ENCODE peak calls at places on chromosomes 13 and 19, in six cellular contexts. K is neural progenitor cell, J is aorta, R is upper lobe of right lung, S is adrenal gland, I is endodermal cell. X is an unnamed sample. For H3K4me1, the result is how much of the 10 kb centered on the place peaks cover.

GRCh38 chr13:93690139-93690538 is 463.5 kb downstream of the GPC6 start:
- DNase-seq in R (no peak), I (peak), S (no peak), J (no peak), K (peak), X (no peak)

GRCh38 chr19:5131031-5131865 is 162.3 kb downstream of the KDM4B start:
- DNase-seq in I (peak), R (no peak), J (no peak), K (no peak), S (no peak), X (no peak)

GRCh38 chr19:38736036-38736412 is 8.2 kb downstream of the CAPN12 start:
- DNase-seq in I (peak), R (peak), K (peak), S (peak), J (peak), X (peak)

GRCh38 chr13:20616059-20616797 is 49.3 kb downstream of the IFT88 start:
- DNase-seq in R (no peak), J (no peak), I (no peak), K (no peak), S (no peak), X (no peak)

GRCh38 chr19:9306443-9306842 is 3.2 kb downstream of the ZNF699 start:
- DNase-seq in R (no peak), J (no peak), K (no peak), S (no peak), I (no peak), X (no peak)

GRCh38 chr19:33419763-33420080 is 46.2 kb downstream of the CEBPG start:
- DNase-seq in I (peak), R (no peak), K (peak), S (no peak), J (no peak), X (no peak)

GRCh38 chr13:81540777-81541176 is 1199.9 kb upstream of the SPRY2 start:
- DNase-seq in K (peak), S (no peak), R (no peak), I (no peak), J (no peak), X (no peak)

GRCh38 chr13:113449693-113450347 is 3.5 kb downstream of the ADPRHL1 start:
- DNase-seq in J (no peak), I (no peak), S (no peak), R (no peak), K (no peak), X (no peak)

GRCh38 chr19:1000095-1000494 is at the start of gene GRIN3B:
- DNase-seq in K (peak), J (peak), R (peak), I (peak), S (peak), X (peak)

GRCh38 chr13:91714726-91715334 is 316.4 kb downstream of the GPC5 start:
- DNase-seq in I (peak), R (no peak), J (no peak), S (no peak), K (peak), X (no peak)

GRCh38 chr13:113129480-113129879 is 6.9 kb downstream of the F10 start:
- DNase-seq in I (peak), S (no peak), K (no peak), J (peak), R (no peak), X (no peak)

GRCh38 chr13:29763426-29764180 is 86.8 kb downstream of the UBL3 start:
- DNase-seq in R (no peak), S (no peak), J (no peak), I (no peak), K (no peak), X (no peak)

GRCh38 chr19:1254081-1254527 is 5.7 kb downstream of the MIDN start:
- DNase-seq in S (peak), K (no peak), J (no peak), I (no peak), R (peak), X (no peak)

GRCh38 chr13:114146173-114146572 is 13.8 kb upstream of the RASA3 start:
- DNase-seq in R (peak), I (no peak), K (no peak), S (no peak), J (no peak), X (no peak)

GRCh38 chr19:584240-585001 is 5.3 kb upstream of the HCN2 start:
- DNase-seq in R (peak), I (peak), J (peak), K (peak), S (peak), X (peak)

GRCh38 chr13:114303700-114304327 is 10.5 kb upstream of the CHAMP1 start:
- DNase-seq in R (no peak), S (no peak), K (no peak), I (no peak), J (no peak), X (no peak)

GRCh38 chr13:49218493-49219051 is 1.6 kb upstream of the MLNR start:
- DNase-seq in R (no peak), J (no peak), S (no peak), K (peak), I (peak), X (no peak)

GRCh38 chr19:34241513-34242337 is 12.6 kb upstream of the GARRE1 start:
- DNase-seq in J (no peak), I (peak), K (peak), R (peak), S (no peak), X (no peak)

GRCh38 chr13:79837741-79838450 is 356.9 kb downstream of the NDFIP2 start:
- DNase-seq in S (no peak), R (no peak), K (no peak), J (no peak), I (no peak), X (no peak)

GRCh38 chr13:114032121-114032799 is 58.4 kb upstream of the C13orf46 start:
- DNase-seq in I (no peak), J (no peak), K (no peak), R (no peak), S (no peak), X (no peak)

GRCh38 chr13:96141032-96141431 is 51.1 kb downstream of the HS6ST3 start:
- DNase-seq in K (peak), R (no peak), S (peak), J (no peak), I (no peak), X (no peak)

GRCh38 chr13:99805361-99805760 is 166.2 kb downstream of the ZIC5 start:
- DNase-seq in I (peak), J (no peak), R (no peak), S (no peak), K (peak), X (no peak)

GRCh38 chr13:99800951-99801350 is 170.6 kb downstream of the ZIC5 start:
- DNase-seq in R (no peak), I (peak), K (peak), J (no peak), S (no peak), X (no peak)

GRCh38 chr13:99800004-99800403 is 171.6 kb downstream of the ZIC5 start:
- DNase-seq in R (no peak), K (no peak), S (no peak), I (no peak), J (no peak), X (no peak)

GRCh38 chr13:99802416-99802815 is 169.2 kb downstream of the ZIC5 start:
- DNase-seq in R (no peak), J (no peak), S (no peak), K (no peak), I (no peak), X (no peak)

GRCh38 chr13:99803141-99803540 is 168.4 kb downstream of the ZIC5 start:
- DNase-seq in K (no peak), S (no peak), R (no peak), J (no peak), I (no peak), X (no peak)
- H3K4me1 ChIP-seq in K (half or more), S (under half), R (under half), J (under half), I (under half), X (under half)

DNA sequence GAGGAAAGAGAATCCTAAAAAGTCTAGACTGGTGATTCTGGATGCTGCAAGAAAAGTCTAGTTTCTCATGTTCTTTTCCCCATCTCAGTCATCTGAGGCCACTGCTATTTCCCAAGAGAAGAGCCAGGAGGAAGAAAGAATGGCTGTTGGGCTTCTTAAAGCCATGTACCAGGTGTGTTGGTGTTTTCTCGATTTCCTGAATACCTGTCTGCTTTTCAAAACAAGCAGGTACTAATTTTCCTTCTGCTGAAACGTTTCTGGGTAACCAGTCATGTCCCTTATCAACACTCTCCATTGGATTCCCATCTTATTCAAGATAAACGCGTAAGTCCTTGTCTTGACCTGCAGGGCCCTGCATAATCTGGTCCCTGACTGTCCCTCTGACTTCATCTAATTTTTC is 1.1 kb downstream of the ZNF570 start:
- DNase-seq in R (no peak), S (no peak), K (no peak), I (no peak), J (no peak), X (no peak)
- H3K4me3 ChIP-seq in R (peak), S (peak), K (peak), I (peak), J (no peak), X (no peak)

GRCh38 chr13:107834717-107835116 is 380.6 kb downstream of the LIG4 start:
- DNase-seq in I (no peak), S (no peak), J (no peak), R (no peak), K (no peak), X (no peak)

GRCh38 chr13:107835339-107836018 is 379.9 kb downstream of the LIG4 start:
- DNase-seq in K (no peak), J (no peak), S (no peak), R (no peak), I (no peak), X (no peak)

GRCh38 chr13:107834268-107834667 is 381.1 kb downstream of the LIG4 start:
- DNase-seq in R (no peak), I (no peak), S (no peak), J (no peak), K (no peak), X (no peak)

GRCh38 chr13:107827840-107828549 is 387.3 kb downstream of the LIG4 start:
- DNase-seq in I (no peak), J (no peak), S (no peak), R (no peak), K (no peak), X (no peak)

GRCh38 chr13:107832521-107833095 is 382.7 kb downstream of the LIG4 start:
- DNase-seq in I (no peak), R (no peak), S (no peak), J (no peak), K (peak), X (no peak)
- H3K27ac ChIP-seq in I (peak), R (no peak), S (no peak), J (no peak), K (peak), X (no peak)

GRCh38 chr19:42277821-42278809 is 9.1 kb downstream of the CIC start:
- DNase-seq in I (peak), K (no peak), S (peak), R (no peak), J (no peak), X (no peak)
- H3K4me1 ChIP-seq in I (under half), K (under half), S (half or more), R (half or more), J (under half), X (under half)

DNA sequence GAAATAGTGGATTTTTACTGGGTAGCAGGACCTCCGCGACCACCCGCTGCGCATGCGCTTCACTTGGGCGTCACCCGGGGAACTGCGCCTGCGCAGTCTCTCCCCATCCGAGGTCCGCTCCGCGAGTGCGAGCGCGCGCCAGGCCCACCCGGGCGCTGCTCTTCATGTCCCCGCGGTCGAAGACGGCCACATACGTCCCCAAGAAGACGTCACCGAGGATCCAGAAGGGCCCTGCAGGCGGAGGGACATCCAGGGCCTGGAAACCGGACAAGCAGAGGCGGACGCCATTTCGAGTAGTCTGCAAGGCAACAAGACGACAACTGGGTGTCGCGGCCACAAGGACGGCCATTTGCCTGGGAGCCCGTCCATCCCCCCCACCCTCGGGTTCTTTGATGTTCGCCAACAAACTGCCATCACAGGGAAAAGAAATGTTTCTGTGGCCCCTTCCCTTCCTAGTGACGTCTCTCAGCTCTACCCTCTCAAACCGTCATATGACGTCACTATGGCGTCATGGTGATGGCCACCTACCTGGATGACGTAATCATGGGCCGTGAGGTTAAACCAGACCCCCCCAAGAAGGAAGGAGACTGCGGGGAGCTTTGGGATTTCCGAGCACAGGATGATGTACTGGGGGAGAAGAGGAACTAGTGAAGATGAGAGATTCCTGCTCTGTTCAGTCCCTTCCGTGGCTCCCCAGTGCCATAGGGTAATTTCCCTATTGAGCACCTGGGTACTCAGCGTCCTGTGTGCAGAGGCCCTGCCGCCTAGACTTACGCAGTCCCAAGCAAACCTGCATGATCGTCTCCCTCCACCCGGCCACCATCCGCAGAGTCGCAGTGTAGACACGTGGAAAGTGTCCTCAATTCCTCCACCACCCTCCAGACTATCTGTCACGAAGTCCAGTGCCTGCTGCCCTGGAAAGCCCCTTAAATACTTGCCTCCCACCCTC is 6.7 kb downstream of the NAPSA start:
- DNase-seq in J (peak), S (peak), I (no peak), K (no peak), R (peak), X (peak)
- H3K4me3 ChIP-seq in J (no peak), S (peak), I (no peak), K (no peak), R (peak), X (peak)

GRCh38 chr19:45122832-45123231 is 29.9 kb downstream of the PPP1R37 start:
- DNase-seq in K (no peak), R (no peak), S (no peak), I (no peak), J (no peak), X (no peak)
- H3K27ac ChIP-seq in K (no peak), R (no peak), S (no peak), I (no peak), J (no peak), X (no peak)

DNA sequence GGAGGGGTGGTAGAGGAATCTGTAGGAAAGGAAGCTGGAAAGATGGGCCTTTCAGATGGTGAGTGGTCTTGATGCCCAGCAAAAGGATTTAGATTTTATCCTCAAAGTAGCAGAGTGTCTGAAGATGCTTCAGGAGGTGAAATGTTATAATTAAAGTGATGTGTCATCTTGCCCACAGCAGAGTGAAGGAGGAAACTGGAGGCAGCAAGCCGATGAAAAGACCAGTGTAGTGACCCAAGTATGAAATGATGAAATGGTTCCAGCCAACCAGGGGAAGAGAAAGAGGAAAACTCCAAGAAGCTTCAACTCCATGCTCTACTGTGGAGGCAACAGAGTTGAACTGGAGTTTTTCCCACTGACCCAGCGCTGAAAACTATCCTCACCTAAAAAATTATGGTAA is 66.7 kb downstream of the FOXO1 start:
- DNase-seq in J (no peak), I (no peak), K (no peak), S (no peak), R (no peak), X (no peak)
- H3K4me1 ChIP-seq in J (under half), I (under half), K (under half), S (under half), R (under half), X (half or more)

DNA sequence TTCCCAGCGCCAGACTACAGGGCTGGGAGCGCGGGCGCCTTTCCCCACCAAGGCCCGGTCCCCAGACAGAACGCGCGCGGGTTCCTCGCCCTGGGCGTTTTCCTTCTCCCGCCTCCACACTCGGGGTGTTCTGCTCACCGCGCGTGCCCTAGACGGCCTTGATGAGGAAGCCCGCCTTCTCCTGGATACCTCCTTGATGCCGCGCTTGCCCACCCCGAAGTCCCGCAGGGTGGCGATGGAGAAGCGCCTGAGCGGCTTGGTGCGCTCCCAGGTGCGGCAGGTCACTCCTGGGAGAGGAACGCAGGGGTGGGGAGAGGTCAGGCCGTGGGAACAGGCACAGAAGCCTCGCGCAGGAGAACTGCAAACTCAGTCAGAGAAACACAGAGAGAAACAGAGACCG is 34.8 kb downstream of the CYP2B6 start:
- DNase-seq in I (peak), R (no peak), J (no peak), K (peak), S (no peak), X (no peak)
- H3K4me3 ChIP-seq in I (no peak), R (no peak), J (no peak), K (no peak), S (no peak), X (no peak)

X was measured in naive thymus-derived CD4-positive, alpha-beta T cell.